ENCODE peak calls at places on chromosome 10, in ten cellular contexts. T, L, C, X, Q, E, P, U, F and B are unnamed samples. For H3K9me3, the result is how much of the 10 kb centered on the place peaks cover.

GRCh38 chr10:86056632-86057031 is 310.0 kb downstream of the GRID1 start:
- DNase-seq in T (no peak), L (no peak), C (no peak), X (no peak), Q (no peak), E (no peak), P (no peak), U (no peak), F (no peak), B (no peak)

GRCh38 chr10:93496322-93497041 is at the start of gene CEP55:
- DNase-seq in T (peak), L (peak), C (peak), X (peak), Q (peak), E (peak), P (no peak), U (peak), F (peak), B (peak)

GRCh38 chr10:8534089-8534488 is 479.6 kb downstream of the GATA3 start:
- DNase-seq in T (no peak), L (no peak), C (no peak), X (no peak), Q (no peak), E (no peak), P (no peak), U (no peak), F (no peak), B (no peak)

GRCh38 chr10:124436191-124436638 is 13.6 kb downstream of the NKX1-2 start:
- DNase-seq in T (no peak), L (no peak), C (no peak), X (no peak), Q (no peak), E (no peak), P (peak), U (no peak), F (no peak), B (no peak)

GRCh38 chr10:105063796-105064195 is 422.7 kb downstream of the SORCS3 start:
- DNase-seq in T (no peak), L (no peak), C (peak), X (no peak), Q (no peak), E (no peak), P (no peak), U (no peak), F (no peak), B (no peak)

GRCh38 chr10:1737222-1738061 is at the start of gene ADARB2:
- DNase-seq in T (no peak), L (peak), C (no peak), X (peak), Q (no peak), E (no peak), P (no peak), U (no peak), F (no peak), B (peak)

GRCh38 chr10:73433538-73433867 is at the start of gene MSS51:
- DNase-seq in T (no peak), L (no peak), C (no peak), X (no peak), Q (no peak), E (no peak), P (no peak), U (no peak), F (no peak), B (peak)

GRCh38 chr10:95116869-95117269 is 47.6 kb upstream of the CYP2C8 start:
- DNase-seq in T (no peak), L (no peak), C (no peak), X (no peak), Q (no peak), E (no peak), P (no peak), U (no peak), F (no peak), B (no peak)

GRCh38 chr10:104028146-104028545 is 57.5 kb downstream of the COL17A1 start:
- DNase-seq in T (no peak), L (no peak), C (peak), X (no peak), Q (no peak), E (no peak), P (no peak), U (no peak), F (no peak), B (peak)

GRCh38 chr10:95785942-95786669 is 30.1 kb downstream of the ENTPD1 start:
- DNase-seq in T (no peak), L (no peak), C (no peak), X (no peak), Q (no peak), E (no peak), P (no peak), U (no peak), F (no peak), B (no peak)

GRCh38 chr10:82574081-82574480 is 699.1 kb downstream of the NRG3 start:
- DNase-seq in T (no peak), L (no peak), C (no peak), X (no peak), Q (no peak), E (no peak), P (no peak), U (no peak), F (no peak), B (no peak)

GRCh38 chr10:132833421-132834111 is 47.6 kb upstream of the NKX6-2 start:
- DNase-seq in T (no peak), L (no peak), C (no peak), X (no peak), Q (no peak), E (no peak), P (no peak), U (no peak), F (no peak), B (no peak)

GRCh38 chr10:84552478-84552877 is 224.1 kb downstream of the CCSER2 start:
- DNase-seq in T (no peak), L (no peak), C (no peak), X (peak), Q (no peak), E (no peak), P (no peak), U (no peak), F (no peak), B (no peak)

GRCh38 chr10:33612551-33612950 is 278.1 kb upstream of the NRP1 start:
- DNase-seq in T (no peak), L (no peak), C (peak), X (no peak), Q (no peak), E (no peak), P (no peak), U (no peak), F (no peak), B (no peak)

GRCh38 chr10:75431180-75432111 is at the start of gene LRMDA:
- DNase-seq in T (peak), L (peak), C (no peak), X (no peak), Q (peak), E (no peak), P (no peak), U (peak), F (peak), B (peak)

GRCh38 chr10:132809237-132810140 is 23.5 kb upstream of the NKX6-2 start:
- DNase-seq in T (peak), L (no peak), C (no peak), X (no peak), Q (peak), E (no peak), P (no peak), U (no peak), F (no peak), B (no peak)

GRCh38 chr10:123994417-123995081 is 98.8 kb downstream of the CHST15 start:
- DNase-seq in T (peak), L (peak), C (peak), X (peak), Q (peak), E (peak), P (peak), U (peak), F (peak), B (peak)

GRCh38 chr10:114375082-114375481 is 29.2 kb downstream of the AFAP1L2 start:
- DNase-seq in T (no peak), L (no peak), C (peak), X (no peak), Q (no peak), E (no peak), P (no peak), U (no peak), F (no peak), B (no peak)

GRCh38 chr10:52063159-52063558 is 250.9 kb upstream of the DKK1 start:
- DNase-seq in T (no peak), L (no peak), C (no peak), X (no peak), Q (no peak), E (no peak), P (no peak), U (no peak), F (no peak), B (no peak)

GRCh38 chr10:95536894-95537542 is 24.2 kb downstream of the SORBS1 start:
- DNase-seq in T (no peak), L (no peak), C (no peak), X (no peak), Q (no peak), E (no peak), P (no peak), U (no peak), F (no peak), B (no peak)

GRCh38 chr10:132987671-132988571 is 45.6 kb upstream of the CFAP46 start:
- DNase-seq in T (peak), L (no peak), C (peak), X (no peak), Q (peak), E (no peak), P (no peak), U (no peak), F (no peak), B (no peak)

GRCh38 chr10:107440741-107441140 is 276.2 kb upstream of the SORCS1 start:
- DNase-seq in T (no peak), L (no peak), C (no peak), X (no peak), Q (no peak), E (no peak), P (no peak), U (no peak), F (no peak), B (no peak)

GRCh38 chr10:25191162-25191895 is 16.5 kb downstream of the GPR158 start:
- DNase-seq in T (no peak), L (no peak), C (no peak), X (no peak), Q (no peak), E (no peak), P (no peak), U (no peak), F (no peak), B (no peak)

GRCh38 chr10:102804382-102804781 is 32.8 kb downstream of the CYP17A1 start:
- DNase-seq in T (no peak), L (no peak), C (no peak), X (no peak), Q (no peak), E (no peak), P (no peak), U (no peak), F (no peak), B (no peak)

GRCh38 chr10:80405636-80406035 is 2.7 kb upstream of the PRXL2A start:
- DNase-seq in T (no peak), L (no peak), C (peak), X (no peak), Q (no peak), E (no peak), P (no peak), U (no peak), F (no peak), B (no peak)

DNA sequence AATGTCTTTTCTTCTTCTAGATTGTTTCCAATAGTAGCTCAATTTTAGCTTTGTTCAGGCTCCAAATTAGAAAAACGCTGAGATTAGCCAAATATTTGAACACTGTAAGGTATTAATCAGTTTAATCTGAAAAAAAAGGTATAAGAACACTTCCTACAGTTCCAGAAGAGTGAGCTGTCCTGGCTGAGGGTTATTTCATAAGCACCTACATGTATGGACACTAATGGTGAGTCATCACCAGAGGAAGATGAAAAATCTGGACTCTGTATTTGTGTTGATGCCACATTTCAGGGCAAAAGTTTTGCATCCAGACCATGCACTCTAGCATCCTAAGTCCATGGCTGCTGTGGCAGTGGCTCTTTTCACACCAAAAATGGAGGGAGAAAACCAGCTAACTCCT is 189.5 kb downstream of the ANKRD30A start:
- DNase-seq in T (no peak), L (no peak), C (no peak), X (no peak), Q (no peak), E (no peak), P (no peak), U (no peak), F (no peak), B (no peak)
- H3K9me3 ChIP-seq in T (under half), L (under half), C (under half), X (under half), Q (under half), E (under half), P (under half), U (under half), F (under half), B (under half)

GRCh38 chr10:22658745-22659410 is 55.5 kb downstream of the PIP4K2A start:
- DNase-seq in T (no peak), L (no peak), C (peak), X (no peak), Q (no peak), E (no peak), P (no peak), U (no peak), F (no peak), B (no peak)
- H3K27ac ChIP-seq in T (no peak), L (no peak), C (no peak), X (no peak), Q (no peak), E (no peak), P (no peak), U (no peak), F (no peak), B (no peak)

GRCh38 chr10:79149662-79150443 is 81.1 kb downstream of the ZMIZ1 start:
- DNase-seq in T (peak), L (no peak), C (peak), X (peak), Q (peak), E (peak), P (no peak), U (peak), F (peak), B (peak)
- H3K4me3 ChIP-seq in T (peak), L (no peak), C (no peak), X (no peak), Q (no peak), E (no peak), P (peak), U (no peak), F (no peak), B (peak)

DNA sequence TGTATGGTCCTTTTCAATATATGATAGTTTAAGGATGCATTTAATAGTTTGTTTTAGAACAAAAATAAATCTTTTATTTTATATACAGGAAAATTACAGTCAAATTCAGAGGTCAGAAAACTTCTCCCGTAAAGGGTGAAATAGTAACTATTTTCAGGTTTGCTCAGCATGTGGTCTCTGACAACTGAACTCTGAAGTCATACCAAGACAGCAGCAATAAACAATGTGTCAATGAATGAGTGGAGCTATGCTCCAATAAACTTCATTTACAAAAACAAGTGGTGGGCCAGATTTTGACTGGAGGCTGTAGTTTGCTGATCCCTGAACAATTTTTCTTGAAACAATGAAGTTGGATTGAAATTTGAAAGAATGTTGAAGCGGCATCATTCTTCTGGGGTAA is 123.6 kb downstream of the ZNF248 start:
- DNase-seq in T (no peak), L (no peak), C (no peak), X (no peak), Q (no peak), E (no peak), P (no peak), U (no peak), F (no peak), B (no peak)
- H3K9me3 ChIP-seq in T (under half), L (under half), C (under half), X (under half), Q (under half), E (under half), P (under half), U (under half), F (under half), B (under half)

GRCh38 chr10:126634347-126634746 is 36.1 kb downstream of the C10orf90 start:
- DNase-seq in T (no peak), L (no peak), C (no peak), X (no peak), Q (no peak), E (no peak), P (no peak), U (no peak), F (no peak), B (no peak)
- H3K27ac ChIP-seq in T (no peak), L (no peak), C (no peak), X (no peak), Q (no peak), E (no peak), P (no peak), U (no peak), F (no peak), B (no peak)

GRCh38 chr10:45592926-45593325 is 79.6 kb downstream of the ZFAND4 start:
- DNase-seq in T (no peak), L (no peak), C (no peak), X (no peak), Q (no peak), E (no peak), P (no peak), U (no peak), F (no peak), B (no peak)
- H3K4me3 ChIP-seq in T (peak), L (no peak), C (peak), X (peak), Q (peak), E (no peak), P (no peak), U (no peak), F (peak), B (peak)

DNA sequence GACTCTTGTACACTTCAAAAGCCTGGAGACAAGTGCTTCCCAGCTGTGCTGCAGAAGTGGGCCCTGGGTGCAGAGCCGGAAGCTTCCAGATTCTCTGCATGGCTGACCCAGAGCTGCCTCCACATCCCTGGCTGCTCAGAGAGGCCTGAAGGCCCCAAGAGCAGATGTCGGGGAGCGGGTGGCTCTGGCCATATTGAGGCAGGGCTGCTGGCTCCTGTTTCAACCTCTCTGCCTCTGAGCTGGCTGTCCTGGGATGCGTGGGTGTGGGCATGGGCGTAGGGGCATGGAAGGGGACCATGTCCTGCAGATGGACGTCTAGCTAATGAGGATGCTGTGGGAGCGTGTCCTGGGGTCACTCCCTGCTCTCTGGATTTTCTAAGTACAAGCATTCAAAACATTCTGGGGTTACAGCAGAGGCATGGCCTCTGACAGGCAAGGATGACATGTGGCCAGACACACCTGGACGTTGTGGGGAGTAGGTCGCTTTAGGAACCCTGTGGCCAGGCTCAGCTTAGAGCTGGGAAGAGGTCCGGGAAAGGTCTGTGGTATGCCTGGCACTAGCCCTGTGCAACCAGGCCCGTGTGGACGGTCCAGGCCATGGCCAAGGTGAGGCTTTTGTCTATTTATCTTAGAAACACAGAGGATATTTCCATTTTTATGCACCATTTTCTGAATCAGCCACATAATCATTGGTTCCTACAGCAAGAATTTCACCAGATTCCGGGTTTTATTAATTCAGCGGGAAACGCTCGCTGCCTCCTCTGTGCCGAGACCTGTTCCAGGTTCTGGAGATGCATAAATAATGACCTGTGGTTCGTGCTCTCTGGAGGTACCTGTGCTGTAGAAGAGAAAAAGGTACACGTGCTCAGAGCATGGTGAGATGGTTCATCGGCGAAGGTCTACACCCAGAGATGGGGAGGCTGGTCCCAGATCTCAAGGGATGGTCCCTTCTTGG is 361.1 kb downstream of the GLRX3 start:
- DNase-seq in T (no peak), L (no peak), C (no peak), X (no peak), Q (no peak), E (no peak), P (no peak), U (no peak), F (no peak), B (no peak)
- H3K9me3 ChIP-seq in T (under half), L (under half), C (under half), X (under half), Q (under half), E (under half), P (under half), U (under half), F (under half), B (under half)

DNA sequence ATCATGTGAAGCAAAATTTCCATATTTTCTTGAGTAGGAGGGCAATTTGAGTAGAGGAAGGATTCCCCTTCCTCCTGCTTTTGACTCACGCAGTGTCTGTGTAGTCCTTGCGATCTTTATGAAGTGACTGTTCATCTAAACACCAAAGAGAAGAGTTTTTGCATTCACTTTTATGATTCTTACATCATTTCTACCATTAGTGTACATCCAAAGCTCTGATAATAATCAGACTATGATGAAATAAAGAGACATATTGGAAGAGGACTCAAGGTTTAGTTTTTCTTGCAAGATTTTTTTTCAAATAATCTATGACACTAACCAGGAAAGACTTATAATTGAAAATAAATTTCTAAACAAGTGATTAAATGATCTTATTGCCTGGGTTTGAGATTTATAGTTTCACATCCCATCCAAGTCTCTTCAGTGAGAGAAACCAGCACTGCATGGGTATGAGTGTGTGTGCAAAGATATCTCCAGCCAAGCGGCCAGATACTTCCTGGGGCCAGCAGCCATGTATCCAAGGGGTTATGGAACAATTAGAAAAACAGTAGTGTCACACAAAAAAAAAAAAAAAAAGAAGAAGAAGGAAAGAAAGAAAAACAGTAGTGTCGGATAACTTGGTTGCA is 2.0 kb upstream of the ACTA2 start:
- DNase-seq in T (no peak), L (no peak), C (peak), X (no peak), Q (no peak), E (no peak), P (no peak), U (no peak), F (no peak), B (no peak)
- H3K27ac ChIP-seq in T (no peak), L (no peak), C (no peak), X (peak), Q (no peak), E (no peak), P (no peak), U (no peak), F (peak), B (no peak)

DNA sequence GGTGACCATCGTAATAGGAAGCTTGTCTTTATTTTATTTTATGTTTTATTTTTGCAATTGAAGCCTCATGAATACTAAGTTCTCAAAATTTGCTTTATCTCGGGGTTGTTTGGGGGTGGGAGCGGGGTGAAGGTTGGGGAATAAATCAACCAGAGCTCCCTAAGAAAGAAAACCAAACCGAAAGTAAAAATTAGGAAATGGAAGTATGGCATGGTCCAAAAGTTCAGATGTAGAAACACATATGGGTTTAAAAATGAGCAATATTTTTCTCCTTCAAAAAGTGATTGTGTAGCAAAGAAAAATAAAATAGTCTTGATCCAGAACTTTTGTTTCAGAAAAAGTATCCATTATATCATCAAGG is 177.4 kb upstream of the PLXDC2 start:
- DNase-seq in T (no peak), L (no peak), C (no peak), X (no peak), Q (no peak), E (no peak), P (no peak), U (no peak), F (no peak), B (no peak)
- H3K4me3 ChIP-seq in T (peak), L (no peak), C (peak), X (peak), Q (peak), E (no peak), P (no peak), U (no peak), F (peak), B (peak)